ENCODE peak calls at places on chromosomes 1 and 21, in eight cellular contexts. H is sigmoid colon, L is K562, D is transverse colon, M is SK-N-SH, X is prostate gland, Y is HCT116, Z is spleen. G is an unnamed sample.

GRCh38 chr1:29713857-29714256 is 477.5 kb downstream of the PTPRU start:
- DNase-seq in H (no peak), L (no peak), D (no peak), M (no peak), X (no peak), Y (no peak), Z (no peak), G (no peak)

GRCh38 chr1:234315091-234315541 is 58.1 kb upstream of the COA6 start:
- DNase-seq in H (no peak), L (no peak), D (no peak), M (no peak), X (no peak), Y (no peak), Z (no peak), G (no peak)

GRCh38 chr1:196070940-196071339 is 537.3 kb downstream of the KCNT2 start:
- DNase-seq in H (no peak), L (no peak), D (no peak), M (no peak), X (no peak), Y (no peak), Z (no peak), G (no peak)

GRCh38 chr1:53139911-53140310 is 2.5 kb downstream of the SLC1A7 start:
- DNase-seq in H (no peak), L (no peak), D (no peak), M (no peak), X (no peak), Y (no peak), Z (no peak), G (no peak)

GRCh38 chr1:6627841-6628545 is 3.3 kb downstream of the THAP3 start:
- DNase-seq in H (no peak), L (no peak), D (no peak), M (no peak), X (no peak), Y (no peak), Z (no peak), G (no peak)

GRCh38 chr1:175209493-175209921 is 16.9 kb upstream of the KIAA0040 start:
- DNase-seq in H (no peak), L (no peak), D (no peak), M (no peak), X (no peak), Y (no peak), Z (no peak), G (no peak)

GRCh38 chr1:68438310-68438709 is 11.4 kb downstream of the RPE65 start:
- DNase-seq in H (no peak), L (no peak), D (no peak), M (no peak), X (no peak), Y (no peak), Z (no peak), G (no peak)

GRCh38 chr21:42524341-42525227 is 10.9 kb downstream of the SLC37A1 start:
- DNase-seq in H (peak; percentile 89), L (no peak), D (peak; percentile 81), M (no peak), X (peak; percentile 70), Y (no peak), Z (peak; percentile 95), G (peak; percentile 74)

GRCh38 chr1:115233598-115233997 is 104.5 kb downstream of the NGF start:
- DNase-seq in H (peak; percentile 77), L (no peak), D (no peak), M (no peak), X (no peak), Y (no peak), Z (no peak), G (no peak)

GRCh38 chr1:90987860-90988259 is 34.0 kb downstream of the ZNF644 start:
- DNase-seq in H (no peak), L (no peak), D (no peak), M (no peak), X (no peak), Y (no peak), Z (no peak), G (no peak)

GRCh38 chr1:46687095-46687659 is 15.5 kb downstream of the TEX38 start:
- DNase-seq in H (peak; percentile 92), L (no peak), D (peak; percentile 94), M (no peak), X (peak; percentile 93), Y (no peak), Z (no peak), G (peak; percentile 83)

GRCh38 chr1:72483958-72484357 is 201.6 kb upstream of the NEGR1 start:
- DNase-seq in H (no peak), L (no peak), D (no peak), M (no peak), X (no peak), Y (no peak), Z (no peak), G (no peak)

GRCh38 chr1:70509996-70510876 is 99.2 kb downstream of the CTH start:
- DNase-seq in H (no peak), L (peak; percentile 72), D (no peak), M (peak; percentile 53), X (no peak), Y (peak; percentile 59), Z (no peak), G (no peak)

GRCh38 chr1:53025034-53025777 is 36.8 kb upstream of the PODN start:
- DNase-seq in H (peak; percentile 84), L (no peak), D (peak; percentile 39), M (no peak), X (no peak), Y (no peak), Z (no peak), G (no peak)

GRCh38 chr1:110370827-110371226 is 20.0 kb downstream of the SLC16A4 start:
- DNase-seq in H (no peak), L (peak; percentile 23), D (no peak), M (no peak), X (no peak), Y (no peak), Z (no peak), G (no peak)

GRCh38 chr1:6727535-6727934 is 25.9 kb upstream of the DNAJC11 start:
- DNase-seq in H (no peak), L (peak; percentile 83), D (peak; percentile 61), M (peak; percentile 73), X (no peak), Y (peak; percentile 71), Z (peak; percentile 80), G (peak; percentile 23)

GRCh38 chr21:34037446-34037845 is 35.9 kb upstream of the MRPS6 start:
- DNase-seq in H (no peak), L (peak; percentile 41), D (no peak), M (no peak), X (no peak), Y (no peak), Z (no peak), G (no peak)

GRCh38 chr1:226133504-226134123 is 52.9 kb downstream of the ACBD3 start:
- DNase-seq in H (peak; percentile 26), L (no peak), D (no peak), M (peak; percentile 14), X (no peak), Y (no peak), Z (peak; percentile 48), G (no peak)

GRCh38 chr1:80966266-80966665 is 834.5 kb upstream of the ADGRL2 start:
- DNase-seq in H (no peak), L (no peak), D (no peak), M (no peak), X (no peak), Y (no peak), Z (no peak), G (no peak)

DNA sequence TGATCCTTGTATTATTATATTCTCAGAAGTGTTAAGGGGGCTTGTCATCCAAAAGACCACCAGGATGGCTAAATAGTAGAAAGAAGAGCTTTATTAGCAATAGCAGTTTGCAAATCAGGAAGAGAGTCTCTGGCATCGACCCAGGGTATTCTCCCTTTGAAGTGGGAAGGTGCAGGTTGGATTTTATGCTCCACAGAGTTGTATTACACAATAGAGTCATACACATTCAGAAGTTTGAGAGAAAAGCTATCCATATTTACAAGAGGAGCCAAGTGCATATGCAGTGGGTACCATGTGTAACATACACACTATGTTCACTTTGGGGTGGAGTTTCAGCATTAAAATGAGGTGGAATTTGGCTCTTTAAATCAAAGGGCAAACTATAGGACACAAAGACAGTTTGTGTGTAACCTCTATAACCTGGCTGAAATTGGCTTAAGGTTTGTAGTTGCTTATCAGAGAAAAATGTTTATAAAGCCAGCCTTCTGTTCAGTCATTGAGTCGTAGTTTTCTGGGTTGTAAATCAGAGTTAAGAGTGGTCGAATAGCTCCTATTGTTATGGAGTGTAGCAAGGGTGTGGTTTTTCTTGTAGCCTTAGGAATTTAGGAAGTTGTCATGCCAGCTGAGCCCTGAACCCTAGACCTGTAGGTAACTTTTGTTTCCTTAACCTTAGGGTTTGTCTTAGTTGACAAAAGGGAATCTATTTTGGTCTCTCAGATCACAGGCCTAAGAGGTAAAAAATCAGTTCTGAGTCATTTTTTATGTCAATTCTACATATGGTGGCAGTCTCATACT is 125.3 kb downstream of the DNM3 start:
- DNase-seq in H (no peak), L (no peak), D (no peak), M (no peak), X (no peak), Y (no peak), Z (no peak), G (no peak)
- H3K9me3 ChIP-seq in H (no peaks in the 10 kb centered on the region), L (no peaks in the 10 kb centered on the region), D (no peaks in the 10 kb centered on the region), M (no peaks in the 10 kb centered on the region), X (no peaks in the 10 kb centered on the region), Y (no peaks in the 10 kb centered on the region), Z (no peaks in the 10 kb centered on the region), G (no peaks in the 10 kb centered on the region)

GRCh38 chr1:19620786-19621185 is 23.3 kb upstream of the NBL1 start:
- DNase-seq in H (no peak), L (no peak), D (no peak), M (no peak), X (no peak), Y (no peak), Z (no peak), G (no peak)
- H3K4me1 ChIP-seq in H (peaks cover 42% of the 10 kb centered on the region), L (no peaks in the 10 kb centered on the region), D (peaks cover 42% of the 10 kb centered on the region), M (peaks cover 13% of the 10 kb centered on the region), X (peaks cover 28% of the 10 kb centered on the region), Y (no peaks in the 10 kb centered on the region), Z (no peaks in the 10 kb centered on the region), G (no peaks in the 10 kb centered on the region)

GRCh38 chr21:45308211-45309068 is 20.7 kb upstream of the POFUT2 start:
- DNase-seq in H (peak; percentile 77), L (no peak), D (no peak), M (no peak), X (no peak), Y (no peak), Z (peak; percentile 74), G (no peak)
- TF ChIP-seq POLR2AphosphoS5 in H (no peak), L (no peak), D (no peak), M (no peak), X (no peak), Y (no peak), Z (no peak), G (no peak)

DNA sequence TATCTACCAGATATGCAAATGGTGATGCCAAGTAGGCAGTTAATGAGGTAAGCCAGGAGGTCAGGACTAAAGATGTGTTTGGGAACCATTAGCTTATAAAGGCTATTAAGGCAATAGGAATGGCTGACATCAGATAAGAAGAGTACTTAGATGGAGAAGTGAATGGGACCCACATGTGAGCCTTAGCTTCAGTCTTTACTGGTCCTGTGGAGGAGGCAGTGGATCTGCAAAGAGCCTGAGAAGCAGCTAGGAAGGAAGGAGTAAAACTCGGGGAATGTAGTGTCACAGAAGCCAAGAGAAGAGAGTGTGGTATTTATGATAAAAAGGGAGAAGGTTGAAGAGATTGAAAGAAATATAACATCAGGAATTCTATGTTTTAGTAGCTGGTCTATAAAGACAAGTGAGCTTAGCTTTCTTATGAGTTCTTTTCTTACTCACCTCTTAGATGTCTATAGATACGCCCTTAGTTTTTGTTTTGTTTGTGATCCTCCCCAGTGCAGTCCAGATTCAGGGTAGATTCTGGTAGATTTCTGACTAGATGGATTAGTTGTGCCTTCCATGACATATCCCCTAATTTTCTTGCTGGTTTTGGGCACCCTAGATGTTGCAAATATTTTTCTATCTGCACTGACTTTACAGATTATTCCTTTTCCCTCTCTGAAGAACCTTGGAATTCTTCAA is 39.4 kb downstream of the SLAMF6 start:
- DNase-seq in H (no peak), L (no peak), D (no peak), M (no peak), X (no peak), Y (no peak), Z (no peak), G (no peak)
- H3K9me3 ChIP-seq in H (no peaks in the 10 kb centered on the region), L (peaks cover 3% of the 10 kb centered on the region), D (no peaks in the 10 kb centered on the region), M (no peaks in the 10 kb centered on the region), X (no peaks in the 10 kb centered on the region), Y (no peaks in the 10 kb centered on the region), Z (no peaks in the 10 kb centered on the region), G (no peaks in the 10 kb centered on the region)

G was measured in breast epithelium.